ENCODE peak calls at places on chromosome 21, in five cellular contexts. T is astrocyte; M is endothelial cell; O is CD8-positive, alpha-beta T cell; N is choroid plexus epithelial cell. X is an unnamed sample.

GRCh38 chr21:23438081-23438480 is 2169.2 kb downstream of the MRPL39 start:
- DNase-seq in O (no peak), N (no peak), T (no peak), M (no peak), X (no peak)

GRCh38 chr21:33975548-33976081 is 60.0 kb upstream of the ATP5PO start:
- DNase-seq in T (peak; percentile 45), N (no peak), M (no peak), O (peak; percentile 64), X (peak; percentile 96)

GRCh38 chr21:18499761-18500376 is 96.3 kb upstream of the TMPRSS15 start:
- DNase-seq in O (no peak), M (peak; percentile 61), T (peak; percentile 16), N (peak; percentile 73), X (peak; percentile 54)

GRCh38 chr21:41834252-41834925 is 44.8 kb downstream of the PRDM15 start:
- DNase-seq in T (no peak), O (no peak), N (no peak), M (no peak), X (no peak)

GRCh38 chr21:9735421-9735961 is 785.9 kb upstream of the TPTE start:
- DNase-seq in N (no peak), O (no peak), M (no peak), T (no peak), X (no peak)

GRCh38 chr21:24759348-24760118 is 847.7 kb downstream of the MRPL39 start:
- DNase-seq in O (no peak), M (no peak), T (no peak), N (no peak), X (no peak)

GRCh38 chr21:33948096-33948950 is 32.7 kb upstream of the ATP5PO start:
- DNase-seq in O (peak; percentile 87), N (no peak), T (peak; percentile 49), M (peak; percentile 56), X (peak; percentile 96)

GRCh38 chr21:17523007-17523451 is 10.2 kb downstream of the CXADR start:
- DNase-seq in O (no peak), M (no peak), T (no peak), N (peak; percentile 64), X (no peak)

GRCh38 chr21:16169102-16169511 is 439.3 kb downstream of the USP25 start:
- DNase-seq in M (no peak), O (no peak), N (peak; percentile 50), T (peak; percentile 82), X (no peak)

GRCh38 chr21:16088121-16088520 is 358.3 kb downstream of the USP25 start:
- DNase-seq in N (no peak), T (no peak), M (no peak), O (no peak), X (no peak)

GRCh38 chr21:41374867-41375533 is 13.2 kb downstream of the MX2 start:
- DNase-seq in T (no peak), O (no peak), N (no peak), M (no peak), X (no peak)

GRCh38 chr21:35265170-35265877 is 216.2 kb upstream of the RUNX1 start:
- DNase-seq in T (peak; percentile 66), N (peak; percentile 35), M (no peak), O (no peak), X (no peak)

GRCh38 chr21:34526618-34527290 is 14.7 kb upstream of the KCNE1 start:
- DNase-seq in O (no peak), N (peak; percentile 100), T (peak; percentile 100), M (peak; percentile 68), X (peak; percentile 49)

GRCh38 chr21:42227909-42228708 is 9.2 kb downstream of the ABCG1 start:
- DNase-seq in M (peak; percentile 61), N (peak; percentile 94), T (peak; percentile 45), O (peak; percentile 90), X (peak; percentile 95)

GRCh38 chr21:36120304-36120902 is 14.5 kb upstream of the CBR3 start:
- DNase-seq in N (no peak), T (no peak), O (no peak), M (no peak), X (no peak)

GRCh38 chr21:40465382-40465781 is 381.6 kb downstream of the DSCAM start:
- DNase-seq in T (no peak), O (no peak), N (no peak), M (no peak), X (no peak)

GRCh38 chr21:42125571-42126544 is 54.7 kb downstream of the UMODL1 start:
- DNase-seq in T (peak; percentile 54), N (peak; percentile 56), M (no peak), O (no peak), X (no peak)

GRCh38 chr21:40846057-40846456 is 901 bp downstream of the DSCAM start:
- DNase-seq in M (no peak), O (no peak), N (no peak), T (no peak), X (no peak)

GRCh38 chr21:35075546-35075945 is 26.4 kb upstream of the RUNX1 start:
- DNase-seq in N (peak; percentile 78), O (no peak), M (no peak), T (peak; percentile 78), X (no peak)

GRCh38 chr21:31236528-31236927 is 107.5 kb downstream of the TIAM1 start:
- DNase-seq in N (no peak), M (no peak), T (peak; percentile 44), O (no peak), X (no peak)

GRCh38 chr21:18744840-18745239 is 341.3 kb upstream of the TMPRSS15 start:
- DNase-seq in M (no peak), N (no peak), O (no peak), T (no peak), X (no peak)

GRCh38 chr21:22575165-22575584 is 1577.0 kb downstream of the NCAM2 start:
- DNase-seq in T (no peak), M (peak; percentile 28), O (no peak), N (peak; percentile 2), X (no peak)

GRCh38 chr21:35198004-35198403 is 148.9 kb upstream of the RUNX1 start:
- DNase-seq in T (peak; percentile 98), M (no peak), O (no peak), N (peak; percentile 88), X (no peak)

GRCh38 chr21:39373634-39374033 is 24.7 kb upstream of the HMGN1 start:
- DNase-seq in M (peak; percentile 23), N (peak; percentile 80), T (peak; percentile 35), O (no peak), X (peak; percentile 53)
- TF ChIP-seq CTCF in M (no peak), N (peak; percentile 72), T (peak; percentile 18), O (no peak), X (peak; percentile 24)

DNA sequence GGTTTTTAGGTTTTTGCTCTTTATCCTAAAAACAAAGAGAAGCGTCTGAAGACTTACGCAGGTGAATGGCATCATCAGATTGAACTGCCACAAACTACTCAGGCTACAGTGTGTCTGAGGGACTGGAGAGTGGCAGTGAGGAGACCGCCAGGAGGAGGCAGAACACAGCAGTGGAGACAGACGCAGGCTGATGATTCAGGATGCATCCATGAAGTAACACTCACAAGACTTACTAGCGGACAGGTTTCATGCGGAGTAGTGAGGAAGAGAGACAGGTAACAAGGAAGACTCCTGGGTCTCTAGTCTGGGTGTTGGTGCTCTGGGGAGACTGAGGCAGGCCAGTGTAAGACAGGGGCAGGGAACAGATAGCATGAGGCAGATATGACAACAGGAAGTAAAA is 5.7 kb downstream of the HSF2BP start:
- DNase-seq in M (no peak), N (no peak), T (no peak), O (no peak), X (no peak)
- TF ChIP-seq CTCF in M (no peak), N (no peak), T (no peak), O (no peak), X (no peak)

DNA sequence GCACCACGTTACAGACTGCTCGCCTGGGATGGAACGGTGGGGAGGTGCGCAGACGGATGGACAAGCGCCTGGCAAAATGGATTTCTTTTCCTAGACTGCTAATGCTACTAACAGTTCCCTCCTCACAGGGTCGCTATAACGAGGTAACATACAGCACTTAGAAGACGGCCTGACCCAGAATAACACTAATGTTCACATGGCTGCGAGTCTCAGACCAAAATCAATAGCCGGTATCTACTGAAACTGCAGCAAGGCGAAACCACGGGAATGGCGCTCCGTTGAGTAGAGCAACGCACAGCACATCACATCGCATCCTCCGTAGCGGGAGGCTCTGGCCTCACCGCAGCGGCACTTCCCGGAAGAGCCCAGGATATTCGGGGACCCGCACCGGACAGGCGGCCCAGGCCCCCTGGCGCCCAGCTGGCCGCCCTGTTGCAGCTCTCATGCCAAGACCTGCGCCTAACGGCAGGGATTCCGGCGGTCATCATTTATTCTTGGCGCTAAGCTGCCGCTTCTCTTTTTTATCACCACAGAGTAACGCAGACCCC is 46.6 kb downstream of the VPS26C start:
- DNase-seq in O (peak; percentile 28), M (peak; percentile 53), N (peak; percentile 69), T (peak; percentile 40), X (no peak)
- TF ChIP-seq CTCF in O (no peak), M (no peak), N (peak; percentile 33), T (no peak), X (peak; percentile 30)

DNA sequence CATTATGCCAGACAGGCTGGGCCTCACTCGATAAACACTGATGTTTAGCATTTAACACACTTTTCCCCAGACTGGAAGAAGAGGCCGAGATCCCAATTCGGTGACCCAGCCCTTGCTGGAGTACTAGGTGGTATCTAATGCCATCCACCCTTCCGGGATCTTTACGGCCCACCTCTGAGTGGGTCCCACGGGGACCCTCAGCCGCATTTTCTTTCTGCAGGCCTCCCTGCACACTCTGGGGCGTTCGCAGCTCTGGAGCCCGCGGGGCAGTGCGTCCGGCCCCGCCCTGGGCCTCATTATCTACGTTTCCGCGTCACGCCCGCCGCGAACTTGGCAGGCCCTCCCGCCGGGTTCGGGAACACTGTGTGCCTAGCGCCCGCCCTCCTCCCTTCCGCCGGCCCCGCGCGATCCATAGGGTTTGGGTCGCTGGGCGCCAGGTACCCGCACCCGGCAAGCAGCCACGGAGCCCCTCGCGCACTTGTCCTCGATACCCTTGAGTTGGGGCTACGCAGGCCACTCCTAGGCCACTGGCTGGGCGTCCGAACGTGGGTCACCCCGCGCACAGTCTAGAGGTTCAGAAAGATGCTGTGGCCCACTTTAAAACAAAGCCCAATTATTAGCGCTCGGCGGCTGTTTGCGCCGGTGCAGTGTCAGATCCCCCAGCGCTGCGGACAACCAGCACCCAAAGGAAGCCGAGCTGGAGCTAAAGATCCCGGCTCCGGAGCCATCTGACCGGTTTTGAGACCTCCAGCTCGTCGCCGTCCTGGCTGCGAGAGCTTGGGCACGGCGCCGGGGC is 942 bp upstream of the EVA1C start:
- DNase-seq in O (peak; percentile 67), N (peak; percentile 70), M (peak; percentile 17), T (peak; percentile 49), X (no peak)
- TF ChIP-seq CTCF in O (no peak), N (no peak), M (no peak), T (no peak), X (no peak)

GRCh38 chr21:44845418-44846200 is 27.7 kb upstream of the SUMO3 start:
- DNase-seq in T (peak; percentile 18), N (peak; percentile 72), O (peak; percentile 47), M (peak; percentile 71), X (peak; percentile 53)

GRCh38 chr21:44844256-44844655 is 26.4 kb upstream of the SUMO3 start:
- DNase-seq in M (no peak), N (no peak), T (no peak), O (no peak), X (no peak)

GRCh38 chr21:44842087-44842486 is 24.2 kb upstream of the SUMO3 start:
- DNase-seq in T (no peak), O (no peak), N (no peak), M (no peak), X (no peak)

GRCh38 chr21:44840771-44841170 is 22.9 kb upstream of the SUMO3 start:
- DNase-seq in M (no peak), N (no peak), O (no peak), T (no peak), X (no peak)

GRCh38 chr21:44842721-44843445 is 25.0 kb upstream of the SUMO3 start:
- DNase-seq in N (no peak), T (no peak), M (no peak), O (no peak), X (no peak)
- TF ChIP-seq CTCF in N (no peak), T (no peak), M (no peak), O (no peak), X (no peak)

X was measured in GM12865.